ENCODE peak calls at places on chromosomes 7 and 10, in six cellular contexts. W, G, M, I, R and C are unnamed samples.
A peak's percentile ranks its signal among the peaks of the same experiment; 100 is the strongest.

GRCh38 chr7:132009778-132010177 is 453.4 kb upstream of the PODXL start:
- DNase-seq in W (peak; percentile 79), R (no peak), G (no peak), M (peak; percentile 65), I (no peak), C (peak; percentile 11)

GRCh38 chr10:66586073-66586472 is 339.8 kb upstream of the LRRTM3 start:
- DNase-seq in W (no peak), M (peak; percentile 9), I (no peak), R (no peak), G (no peak), C (peak; percentile 5)

GRCh38 chr7:36809510-36809909 is 85.2 kb upstream of the AOAH start:
- DNase-seq in G (no peak), W (no peak), I (no peak), R (no peak), M (no peak), C (no peak)

GRCh38 chr10:103448751-103449150 is 3.4 kb downstream of the CALHM2 start:
- DNase-seq in M (peak; percentile 80), R (no peak), I (no peak), W (peak; percentile 67), G (no peak), C (peak; percentile 90)

GRCh38 chr7:101555921-101556275 is 73.2 kb downstream of the MYL10 start:
- DNase-seq in G (no peak), I (no peak), R (no peak), W (no peak), M (no peak), C (no peak)

GRCh38 chr10:69097729-69098128 is 9.8 kb downstream of the SRGN start:
- DNase-seq in R (no peak), I (no peak), W (no peak), M (no peak), G (no peak), C (peak; percentile 66)

GRCh38 chr10:15802375-15802949 is 57.8 kb downstream of the MINDY3 start:
- DNase-seq in W (no peak), I (no peak), R (no peak), G (no peak), M (no peak), C (no peak)

GRCh38 chr7:43585521-43585920 is 2.6 kb downstream of the STK17A start:
- DNase-seq in R (no peak), G (no peak), M (peak; percentile 85), I (no peak), W (peak; percentile 61), C (peak; percentile 84)

GRCh38 chr7:65454479-65454878 is 80.8 kb downstream of the ZNF92 start:
- DNase-seq in W (no peak), I (no peak), G (no peak), M (no peak), R (no peak), C (no peak)

GRCh38 chr10:92102601-92103213 is 179.1 kb downstream of the BTAF1 start:
- DNase-seq in I (no peak), M (no peak), R (no peak), G (no peak), W (no peak), C (no peak)

GRCh38 chr10:133324198-133324792 is 12.4 kb downstream of the CALY start:
- DNase-seq in M (peak; percentile 58), I (peak; percentile 24), G (peak; percentile 51), R (no peak), W (peak; percentile 51), C (peak; percentile 27)

GRCh38 chr7:105346593-105347322 is 42.0 kb downstream of the SRPK2 start:
- DNase-seq in I (no peak), R (no peak), W (no peak), M (no peak), G (peak; percentile 10), C (no peak)